ENCODE peak calls at places on chromosome 3, in eight cellular contexts. Y is HepG2, O is A549, R is GM23248, E is body of pancreas, L is fibroblast of mammary gland, H is A673, P is mammary epithelial cell. N is an unnamed sample.

GRCh38 chr3:149942409-149942808 is 28.3 kb downstream of the PFN2 start:
- DNase-seq in Y (no peak), O (no peak), R (no peak), E (no peak), L (no peak), H (no peak), P (no peak), N (no peak)

GRCh38 chr3:172595648-172596393 is 72.6 kb upstream of the TNFSF10 start:
- DNase-seq in Y (peak), O (peak), R (peak), E (peak), L (peak), H (peak), P (peak), N (peak)

GRCh38 chr3:42275217-42275616 is 9.2 kb upstream of the CCK start:
- DNase-seq in Y (no peak), O (no peak), R (no peak), E (no peak), L (no peak), H (no peak), P (no peak), N (no peak)

GRCh38 chr3:106528932-106529331 is 660.1 kb upstream of the CBLB start:
- DNase-seq in Y (no peak), O (no peak), R (no peak), E (no peak), L (no peak), H (no peak), P (no peak), N (no peak)

GRCh38 chr3:49689046-49689886 is at the start of the genes MST1 and RNF123:
- DNase-seq in Y (peak), O (peak), R (peak), E (peak), L (peak), H (peak), P (peak), N (peak)

GRCh38 chr3:194148383-194148782 is 12.4 kb downstream of the HES1 start:
- DNase-seq in Y (no peak), O (no peak), R (no peak), E (no peak), L (peak), H (no peak), P (no peak), N (no peak)

GRCh38 chr3:113405180-113405579 is 36.1 kb downstream of the CFAP44 start:
- DNase-seq in Y (no peak), O (no peak), R (peak), E (no peak), L (peak), H (no peak), P (peak), N (peak)

GRCh38 chr3:146594843-146595482 is 10.2 kb downstream of the PLSCR5 start:
- DNase-seq in Y (peak), O (peak), R (peak), E (no peak), L (peak), H (peak), P (no peak), N (peak)

GRCh38 chr3:120449701-120450216 is 1.0 kb downstream of the FSTL1 start:
- DNase-seq in Y (no peak), O (peak), R (peak), E (no peak), L (peak), H (peak), P (peak), N (peak)

GRCh38 chr3:79385211-79385610 is 382.6 kb downstream of the ROBO1 start:
- DNase-seq in Y (no peak), O (no peak), R (no peak), E (no peak), L (no peak), H (no peak), P (no peak), N (no peak)

GRCh38 chr3:171526146-171526545 is 65.9 kb upstream of the TNIK start:
- DNase-seq in Y (no peak), O (no peak), R (peak), E (no peak), L (peak), H (no peak), P (no peak), N (peak)

GRCh38 chr3:3800685-3801509 is 1.7 kb downstream of the LRRN1 start:
- DNase-seq in Y (no peak), O (no peak), R (peak), E (peak), L (no peak), H (no peak), P (no peak), N (no peak)

GRCh38 chr3:53776494-53777101 is 69.6 kb downstream of the CHDH start:
- DNase-seq in Y (no peak), O (no peak), R (peak), E (peak), L (peak), H (no peak), P (peak), N (peak)

GRCh38 chr3:151328298-151329036 is 882 bp downstream of the P2RY13 start:
- DNase-seq in Y (no peak), O (no peak), R (peak), E (no peak), L (peak), H (no peak), P (no peak), N (peak)

GRCh38 chr3:134104031-134104430 is 74.3 kb upstream of the SLCO2A1 start:
- DNase-seq in Y (no peak), O (no peak), R (peak), E (no peak), L (peak), H (no peak), P (peak), N (no peak)

GRCh38 chr3:167251678-167252077 is 128.4 kb downstream of the ZBBX start:
- DNase-seq in Y (no peak), O (no peak), R (no peak), E (no peak), L (no peak), H (no peak), P (no peak), N (no peak)

GRCh38 chr3:74423867-74424266 is 190.6 kb downstream of the CNTN3 start:
- DNase-seq in Y (no peak), O (no peak), R (no peak), E (no peak), L (no peak), H (no peak), P (no peak), N (no peak)

GRCh38 chr3:174002543-174002942 is 605.0 kb downstream of the NLGN1 start:
- DNase-seq in Y (peak), O (no peak), R (peak), E (no peak), L (peak), H (no peak), P (no peak), N (peak)

GRCh38 chr3:98814799-98815450 is 51.8 kb downstream of the ST3GAL6 start:
- DNase-seq in Y (no peak), O (peak), R (peak), E (no peak), L (peak), H (no peak), P (peak), N (peak)

GRCh38 chr3:126857928-126858327 is 125.0 kb upstream of the PLXNA1 start:
- DNase-seq in Y (no peak), O (no peak), R (no peak), E (no peak), L (no peak), H (no peak), P (no peak), N (no peak)

GRCh38 chr3:48985977-48986376 is 4.1 kb upstream of the P4HTM start:
- DNase-seq in Y (no peak), O (no peak), R (no peak), E (no peak), L (no peak), H (no peak), P (no peak), N (no peak)

GRCh38 chr3:139738697-139739096 is 60.9 kb upstream of the NMNAT3 start:
- DNase-seq in Y (no peak), O (no peak), R (no peak), E (no peak), L (no peak), H (no peak), P (no peak), N (no peak)

GRCh38 chr3:105513886-105514285 is 147.2 kb downstream of the ALCAM start:
- DNase-seq in Y (no peak), O (no peak), R (peak), E (no peak), L (no peak), H (no peak), P (peak), N (no peak)

GRCh38 chr3:157785071-157785826 is 282.0 kb upstream of the VEPH1 start:
- DNase-seq in Y (peak), O (peak), R (peak), E (peak), L (peak), H (no peak), P (peak), N (peak)

GRCh38 chr3:24117508-24117907 is 172.4 kb downstream of the NR1D2 start:
- DNase-seq in Y (no peak), O (no peak), R (no peak), E (no peak), L (no peak), H (no peak), P (no peak), N (no peak)

GRCh38 chr3:115348391-115348790 is 201.3 kb upstream of the ZBTB20 start:
- DNase-seq in Y (no peak), O (no peak), R (no peak), E (no peak), L (no peak), H (no peak), P (no peak), N (no peak)

GRCh38 chr3:136473716-136474326 is 223.7 kb downstream of the PCCB start:
- DNase-seq in Y (no peak), O (no peak), R (peak), E (no peak), L (peak), H (peak), P (no peak), N (peak)

GRCh38 chr3:18436213-18436612 is 11.1 kb upstream of the SATB1 start:
- DNase-seq in Y (no peak), O (no peak), R (no peak), E (no peak), L (no peak), H (no peak), P (no peak), N (no peak)

GRCh38 chr3:99877180-99877579 is 59.5 kb downstream of the CMSS1 start:
- DNase-seq in Y (no peak), O (no peak), R (no peak), E (no peak), L (no peak), H (no peak), P (no peak), N (no peak)

GRCh38 chr3:42719002-42719401 is 16.4 kb upstream of the HHATL start:
- DNase-seq in Y (no peak), O (no peak), R (no peak), E (no peak), L (no peak), H (no peak), P (no peak), N (no peak)

GRCh38 chr3:27720029-27720518 is 2.0 kb downstream of the EOMES start:
- DNase-seq in Y (no peak), O (no peak), R (no peak), E (no peak), L (no peak), H (no peak), P (no peak), N (no peak)

GRCh38 chr3:25429441-25429907 is 1.4 kb downstream of the RARB start:
- DNase-seq in Y (no peak), O (no peak), R (no peak), E (peak), L (no peak), H (no peak), P (peak), N (peak)
- H3K4me3 ChIP-seq in Y (no peak), O (peak), R (no peak), E (no peak), L (peak), H (no peak), P (no peak), N (peak)

GRCh38 chr3:184562875-184563568 is 1.4 kb downstream of the EPHB3 start:
- DNase-seq in Y (no peak), O (no peak), R (peak), E (peak), L (no peak), H (no peak), P (peak), N (peak)
- H3K4me3 ChIP-seq in Y (no peak), O (no peak), R (peak), E (peak), L (peak), H (peak), P (peak), N (peak)

GRCh38 chr3:46846624-46847542 is 16.4 kb downstream of the MYL3 start:
- DNase-seq in Y (no peak), O (no peak), R (no peak), E (no peak), L (no peak), H (no peak), P (no peak), N (no peak)
- H3K4me3 ChIP-seq in Y (no peak), O (no peak), R (peak), E (no peak), L (no peak), H (no peak), P (no peak), N (no peak)

DNA sequence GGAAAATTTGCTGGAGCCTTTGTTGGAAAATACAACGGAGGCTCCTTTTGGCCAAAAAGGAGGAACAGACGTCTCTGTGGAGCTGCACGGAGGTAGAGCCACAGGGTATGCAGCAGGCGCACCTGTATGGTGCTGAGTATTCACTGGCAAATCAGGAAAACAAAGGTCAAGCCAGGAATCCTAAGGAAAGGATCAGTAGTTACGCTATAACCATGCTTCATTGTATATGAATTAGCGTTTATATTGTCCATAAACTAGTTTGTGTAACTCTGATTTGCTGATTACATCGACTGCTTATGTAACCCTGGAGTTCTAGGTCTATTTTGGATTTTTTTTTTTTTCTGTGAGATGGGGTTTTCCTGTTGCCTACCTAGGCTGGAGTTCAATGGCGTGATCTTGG is 45.4 kb downstream of the LPP start:
- DNase-seq in Y (no peak), O (no peak), R (no peak), E (no peak), L (no peak), H (no peak), P (no peak), N (no peak)
- H3K4me3 ChIP-seq in Y (no peak), O (no peak), R (no peak), E (no peak), L (no peak), H (no peak), P (no peak), N (no peak)

DNA sequence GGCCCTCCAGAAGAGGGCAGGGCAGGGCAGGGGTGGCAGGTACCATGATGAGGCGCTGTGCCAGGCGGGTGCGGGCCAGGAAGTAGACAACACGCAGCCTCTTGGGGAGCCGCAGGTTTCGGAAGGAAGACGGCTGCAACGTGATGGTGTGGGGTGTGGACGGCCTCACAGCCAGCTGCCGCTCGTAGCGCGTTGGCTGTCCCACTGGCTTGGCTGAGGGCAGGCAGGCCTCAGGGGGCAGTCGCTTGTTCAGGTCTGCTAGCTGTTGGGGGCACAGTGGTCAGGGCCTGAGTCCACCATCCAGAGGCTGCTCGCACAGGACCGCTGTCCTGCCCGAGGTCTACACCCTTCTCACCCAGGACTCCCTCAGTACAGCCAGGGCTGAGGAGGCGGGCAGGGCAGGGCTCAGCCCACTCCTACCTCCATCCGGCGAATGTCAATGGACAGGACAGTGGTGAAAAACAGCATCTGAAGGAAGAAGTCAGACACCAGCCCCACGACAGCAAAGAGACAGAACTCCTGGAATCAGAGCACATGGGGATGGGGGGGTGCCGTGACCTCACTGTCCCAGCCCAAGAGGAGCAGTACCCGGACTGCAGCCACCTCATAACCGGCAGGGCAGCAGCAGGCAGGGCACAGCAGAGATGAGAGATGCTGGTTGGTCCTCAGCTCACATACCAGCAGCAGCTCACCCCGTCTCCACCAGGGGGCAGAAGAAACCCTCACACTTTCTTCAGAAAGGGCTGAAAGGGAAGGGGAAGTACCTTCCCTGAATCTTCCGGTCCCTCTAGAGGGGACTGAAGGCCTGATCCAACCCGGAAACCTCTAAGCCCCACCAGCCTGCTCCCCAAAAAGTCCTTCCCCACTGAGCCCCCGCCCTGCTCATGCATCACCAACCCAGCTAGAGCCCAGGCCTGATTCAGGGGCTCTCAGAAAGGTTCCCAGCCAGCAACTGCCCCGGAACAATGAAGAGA is 40.0 kb downstream of the PTPN23 start:
- DNase-seq in Y (peak), O (peak), R (peak), E (peak), L (peak), H (peak), P (peak), N (peak)
- H3K4me3 ChIP-seq in Y (no peak), O (no peak), R (no peak), E (no peak), L (no peak), H (no peak), P (no peak), N (no peak)

DNA sequence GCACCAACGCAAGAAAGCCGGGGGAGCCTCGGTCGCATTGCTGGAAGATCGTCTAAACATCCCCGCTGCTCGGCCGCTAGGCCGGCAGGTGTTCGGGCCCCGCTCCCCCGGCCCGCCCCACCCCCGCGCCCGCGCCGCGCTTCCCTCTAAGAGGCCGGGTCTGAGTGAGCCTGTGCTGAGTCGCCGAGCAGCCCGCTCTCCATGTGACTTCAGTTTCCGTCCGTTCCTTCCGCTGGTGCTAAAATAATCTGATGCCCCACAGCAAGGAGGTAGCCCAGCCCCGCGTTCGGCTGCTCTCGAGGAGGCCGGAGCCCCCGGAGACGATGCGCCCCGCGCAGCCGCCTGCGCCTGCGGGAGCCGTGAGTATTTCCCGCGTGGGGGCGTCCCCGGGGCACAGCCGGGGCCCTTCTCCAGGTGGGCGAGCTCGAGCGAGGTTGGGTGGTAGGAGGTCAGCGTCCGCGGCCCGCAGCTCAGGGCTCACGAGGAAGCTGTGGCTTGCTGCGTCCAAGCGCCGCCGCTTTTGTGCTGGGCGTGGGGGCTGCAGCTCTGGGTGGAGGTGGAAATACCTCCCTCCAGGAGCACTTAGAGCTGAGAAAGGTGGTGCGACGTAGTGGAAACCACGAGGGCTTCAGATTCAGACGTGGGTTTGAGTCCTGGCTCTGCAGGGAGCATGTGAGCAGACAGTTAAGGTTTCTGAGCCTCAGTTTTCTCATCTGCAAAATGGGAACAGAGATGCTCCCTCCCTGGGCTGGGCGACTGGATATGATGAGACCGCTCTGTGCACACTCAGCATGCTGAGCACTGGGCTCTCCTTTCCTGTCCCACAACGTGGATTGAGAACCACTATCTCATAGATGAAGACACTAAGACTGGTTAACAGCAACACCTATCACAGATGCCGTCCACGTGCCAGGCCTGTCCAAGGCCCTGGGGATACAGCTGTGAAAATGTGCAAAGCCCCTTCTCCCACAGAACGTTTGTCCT is at the start of gene NRROS:
- DNase-seq in Y (no peak), O (no peak), R (peak), E (peak), L (peak), H (peak), P (peak), N (peak)
- H3K4me3 ChIP-seq in Y (peak), O (no peak), R (peak), E (peak), L (peak), H (peak), P (peak), N (peak)

GRCh38 chr3:46264002-46264401 is 21.7 kb downstream of the CCR3 start:
- DNase-seq in Y (no peak), O (no peak), R (no peak), E (no peak), L (no peak), H (no peak), P (no peak), N (no peak)
- H3K4me3 ChIP-seq in Y (no peak), O (no peak), R (no peak), E (no peak), L (no peak), H (no peak), P (no peak), N (no peak)

GRCh38 chr3:81579744-81580143 is 181.7 kb downstream of the GBE1 start:
- DNase-seq in Y (no peak), O (no peak), R (no peak), E (no peak), L (no peak), H (no peak), P (no peak), N (no peak)
- H3K4me3 ChIP-seq in Y (no peak), O (no peak), R (no peak), E (no peak), L (no peak), H (no peak), P (no peak), N (no peak)

N was measured in fibroblast of the aortic adventitia.